ENCODE peak calls at places on chromosomes 13 and 19, in four cellular contexts. One of them, this sample, is unnamed.

GRCh38 chr19:2186071-2186846 is 22.5 kb downstream of the DOT1L start:
- DNase-seq in heart right ventricle: peak; percentile 85
- DNase-seq in iPS DF 6.9: no peak
- DNase-seq in heart left ventricle: peak; percentile 88
- DNase-seq in this sample: peak; percentile 77

GRCh38 chr19:3759482-3760254 is 1.8 kb downstream of the APBA3 start:
- DNase-seq in heart right ventricle: no peak
- DNase-seq in iPS DF 6.9: no peak
- DNase-seq in heart left ventricle: no peak
- DNase-seq in this sample: no peak

GRCh38 chr19:51034704-51035103 is at the start of gene KLK12:
- DNase-seq in heart right ventricle: no peak
- DNase-seq in iPS DF 6.9: no peak
- DNase-seq in heart left ventricle: no peak
- DNase-seq in this sample: no peak

GRCh38 chr13:94813920-94814500 is 101.7 kb upstream of the SOX21 start:
- DNase-seq in heart right ventricle: no peak
- DNase-seq in iPS DF 6.9: no peak
- DNase-seq in heart left ventricle: no peak
- DNase-seq in this sample: no peak

GRCh38 chr13:44302948-44303575 is 70.6 kb upstream of the SERP2 start:
- DNase-seq in heart right ventricle: no peak
- DNase-seq in iPS DF 6.9: no peak
- DNase-seq in heart left ventricle: no peak
- DNase-seq in this sample: peak; percentile 88

GRCh38 chr19:7926727-7927604 is 1.0 kb upstream of the CTXN1 start:
- DNase-seq in heart right ventricle: no peak
- DNase-seq in iPS DF 6.9: no peak
- DNase-seq in heart left ventricle: no peak
- DNase-seq in this sample: no peak

GRCh38 chr19:8585894-8586750 is 8.9 kb upstream of the MYO1F start:
- DNase-seq in heart right ventricle: peak; percentile 63
- DNase-seq in iPS DF 6.9: no peak
- DNase-seq in heart left ventricle: no peak
- DNase-seq in this sample: peak; percentile 72

GRCh38 chr19:46466536-46467199 is 4.7 kb downstream of the PNMA8A start:
- DNase-seq in heart right ventricle: peak; percentile 33
- DNase-seq in iPS DF 6.9: no peak
- DNase-seq in heart left ventricle: no peak
- DNase-seq in this sample: no peak

GRCh38 chr19:45764487-45764886 is 4.6 kb downstream of the SIX5 start:
- DNase-seq in heart right ventricle: no peak
- DNase-seq in iPS DF 6.9: no peak
- DNase-seq in heart left ventricle: no peak
- DNase-seq in this sample: no peak

GRCh38 chr19:5050016-5050656 is 81.2 kb downstream of the KDM4B start:
- DNase-seq in heart right ventricle: no peak
- DNase-seq in iPS DF 6.9: no peak
- DNase-seq in heart left ventricle: no peak
- DNase-seq in this sample: peak; percentile 25

GRCh38 chr19:53849237-53849676 is 18.4 kb upstream of the MYADM start:
- DNase-seq in heart right ventricle: no peak
- DNase-seq in iPS DF 6.9: no peak
- DNase-seq in heart left ventricle: peak; percentile 41
- DNase-seq in this sample: no peak

GRCh38 chr13:98801626-98802418 is 49.4 kb upstream of the SLC15A1 start:
- DNase-seq in heart right ventricle: no peak
- DNase-seq in iPS DF 6.9: no peak
- DNase-seq in heart left ventricle: peak; percentile 9
- DNase-seq in this sample: no peak

GRCh38 chr19:53824134-53824611 is at the start of gene NLRP12:
- DNase-seq in heart right ventricle: no peak
- DNase-seq in iPS DF 6.9: no peak
- DNase-seq in heart left ventricle: peak; percentile 36
- DNase-seq in this sample: peak; percentile 17

GRCh38 chr19:33303791-33304759 is 1.7 kb upstream of the CEBPA start:
- DNase-seq in heart right ventricle: no peak
- DNase-seq in iPS DF 6.9: no peak
- DNase-seq in heart left ventricle: peak; percentile 24
- DNase-seq in this sample: peak; percentile 14
- H3K4me3 ChIP-seq in heart right ventricle: peak overlapping the region; percentile 77
- H3K4me3 ChIP-seq in iPS DF 6.9: peak overlapping the region; percentile 59
- H3K4me3 ChIP-seq in heart left ventricle: peak overlapping the region; percentile 69
- H3K4me3 ChIP-seq in this sample: peak overlapping the region; percentile 46

GRCh38 chr13:112376050-112376681 is at the start of gene SPACA7:
- DNase-seq in heart right ventricle: no peak
- DNase-seq in iPS DF 6.9: no peak
- DNase-seq in heart left ventricle: no peak
- DNase-seq in this sample: no peak

GRCh38 chr13:112366907-112367646 is 9.1 kb upstream of the SPACA7 start:
- DNase-seq in heart right ventricle: no peak
- DNase-seq in iPS DF 6.9: no peak
- DNase-seq in heart left ventricle: no peak
- DNase-seq in this sample: no peak

GRCh38 chr13:112374271-112374670 is 1.9 kb upstream of the SPACA7 start:
- DNase-seq in heart right ventricle: no peak
- DNase-seq in iPS DF 6.9: no peak
- DNase-seq in heart left ventricle: no peak
- DNase-seq in this sample: no peak

GRCh38 chr13:112368883-112369282 is 7.3 kb upstream of the SPACA7 start:
- DNase-seq in heart right ventricle: no peak
- DNase-seq in iPS DF 6.9: no peak
- DNase-seq in heart left ventricle: no peak
- DNase-seq in this sample: no peak

DNA sequence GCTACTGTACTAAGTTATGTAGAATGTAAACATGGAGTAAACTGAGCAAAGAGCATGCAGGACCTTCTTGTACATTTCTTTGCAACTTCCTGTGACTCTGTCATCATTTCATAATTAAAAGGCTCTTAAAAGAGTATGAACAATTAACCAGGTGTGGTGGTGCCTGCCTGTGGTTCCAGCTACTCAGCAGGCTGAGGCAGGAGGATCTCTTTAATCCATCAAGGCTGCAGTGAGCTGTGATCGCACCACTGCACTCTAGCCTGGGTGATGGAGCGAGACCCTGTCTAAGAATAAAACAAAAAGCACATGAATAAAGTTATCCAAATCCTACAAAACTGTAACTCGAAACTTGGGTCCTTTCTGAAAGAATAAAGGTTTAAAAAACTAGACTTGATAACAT is 5.8 kb upstream of the SPACA7 start:
- DNase-seq in heart right ventricle: no peak
- DNase-seq in iPS DF 6.9: no peak
- DNase-seq in heart left ventricle: no peak
- DNase-seq in this sample: no peak
- H3K27ac ChIP-seq in heart right ventricle: no peak overlapping the region
- H3K27ac ChIP-seq in iPS DF 6.9: no peak overlapping the region
- H3K27ac ChIP-seq in heart left ventricle: no peak overlapping the region
- H3K27ac ChIP-seq in this sample: no peak overlapping the region

GRCh38 chr13:23427342-23428182 is 5.9 kb downstream of the SACS start:
- DNase-seq in heart right ventricle: no peak
- DNase-seq in iPS DF 6.9: no peak
- DNase-seq in heart left ventricle: no peak
- DNase-seq in this sample: peak; percentile 85

GRCh38 chr13:23433171-23434153 is at the start of gene SACS:
- DNase-seq in heart right ventricle: no peak
- DNase-seq in iPS DF 6.9: peak; percentile 64
- DNase-seq in heart left ventricle: no peak
- DNase-seq in this sample: peak; percentile 76

GRCh38 chr13:23432589-23432988 is 913 bp downstream of the SACS start:
- DNase-seq in heart right ventricle: no peak
- DNase-seq in iPS DF 6.9: no peak
- DNase-seq in heart left ventricle: no peak
- DNase-seq in this sample: no peak

GRCh38 chr13:23428183-23428528 is 5.3 kb downstream of the SACS start:
- DNase-seq in heart right ventricle: no peak
- DNase-seq in iPS DF 6.9: no peak
- DNase-seq in heart left ventricle: no peak
- DNase-seq in this sample: no peak

DNA sequence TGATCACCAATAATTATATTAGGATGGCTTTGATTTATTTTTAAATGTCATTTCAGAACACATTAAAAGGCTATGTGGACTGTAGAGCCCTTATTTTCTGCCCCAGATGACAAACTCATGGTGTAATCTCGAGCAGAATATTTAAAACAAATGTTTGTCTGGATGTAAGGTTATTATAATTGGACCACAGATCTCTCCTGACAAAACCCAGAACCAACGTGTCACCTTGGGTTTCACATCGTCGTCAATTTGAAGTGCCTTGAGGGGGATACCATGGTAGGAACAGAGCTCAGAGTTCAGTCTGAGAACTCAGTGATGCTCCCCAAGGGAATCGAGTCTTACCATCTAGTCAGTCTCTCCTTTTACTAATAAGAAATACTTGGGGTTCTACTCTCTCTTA is 2.8 kb downstream of the SACS start:
- DNase-seq in heart right ventricle: no peak
- DNase-seq in iPS DF 6.9: no peak
- DNase-seq in heart left ventricle: no peak
- DNase-seq in this sample: no peak
- H3K4me3 ChIP-seq in heart right ventricle: no peak overlapping the region
- H3K4me3 ChIP-seq in iPS DF 6.9: no peak overlapping the region
- H3K4me3 ChIP-seq in heart left ventricle: no peak overlapping the region
- H3K4me3 ChIP-seq in this sample: no peak overlapping the region

GRCh38 chr19:18373407-18373891 is 12.5 kb upstream of the GDF15 start:
- DNase-seq in heart right ventricle: no peak
- DNase-seq in iPS DF 6.9: no peak
- DNase-seq in heart left ventricle: no peak
- DNase-seq in this sample: no peak

GRCh38 chr19:18373892-18374629 is 11.9 kb upstream of the GDF15 start:
- DNase-seq in heart right ventricle: peak; percentile 85
- DNase-seq in iPS DF 6.9: peak; percentile 93
- DNase-seq in heart left ventricle: peak; percentile 93
- DNase-seq in this sample: peak; percentile 85

GRCh38 chr19:18380843-18381242 is 5.1 kb upstream of the GDF15 start:
- DNase-seq in heart right ventricle: no peak
- DNase-seq in iPS DF 6.9: no peak
- DNase-seq in heart left ventricle: no peak
- DNase-seq in this sample: no peak

GRCh38 chr19:18379803-18380747 is 5.9 kb upstream of the GDF15 start:
- DNase-seq in heart right ventricle: peak; percentile 76
- DNase-seq in iPS DF 6.9: no peak
- DNase-seq in heart left ventricle: peak; percentile 87
- DNase-seq in this sample: peak; percentile 77

DNA sequence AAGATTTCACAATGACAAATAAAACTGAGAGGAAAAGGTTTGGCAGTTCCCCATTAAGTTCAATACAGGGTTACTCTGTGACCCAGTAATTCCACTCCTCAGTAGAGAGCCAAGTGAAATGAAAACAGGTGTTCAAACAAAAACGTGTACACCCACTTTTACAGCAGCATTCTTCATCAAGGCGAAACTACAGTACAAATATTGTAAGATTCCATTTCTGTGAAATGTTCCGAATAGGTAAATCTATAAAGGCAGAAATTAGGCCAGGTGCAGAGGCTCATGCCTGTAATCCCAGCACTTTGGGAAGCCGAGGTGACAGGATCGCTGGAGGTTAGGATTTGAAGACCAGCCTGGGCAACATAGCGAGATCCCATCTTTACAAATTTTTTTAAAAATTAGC is 8.9 kb upstream of the GDF15 start:
- DNase-seq in heart right ventricle: no peak
- DNase-seq in iPS DF 6.9: no peak
- DNase-seq in heart left ventricle: no peak
- DNase-seq in this sample: no peak
- H3K27ac ChIP-seq in heart right ventricle: no peak overlapping the region
- H3K27ac ChIP-seq in iPS DF 6.9: no peak overlapping the region
- H3K27ac ChIP-seq in heart left ventricle: no peak overlapping the region
- H3K27ac ChIP-seq in this sample: peak overlapping the region; percentile 9

GRCh38 chr19:36246006-36246391 is 31.1 kb downstream of the ZNF146 start:
- DNase-seq in heart right ventricle: no peak
- DNase-seq in iPS DF 6.9: no peak
- DNase-seq in heart left ventricle: no peak
- DNase-seq in this sample: peak; percentile 22

GRCh38 chr19:36244066-36244465 is 29.2 kb downstream of the ZNF146 start:
- DNase-seq in heart right ventricle: no peak
- DNase-seq in iPS DF 6.9: no peak
- DNase-seq in heart left ventricle: no peak
- DNase-seq in this sample: no peak

DNA sequence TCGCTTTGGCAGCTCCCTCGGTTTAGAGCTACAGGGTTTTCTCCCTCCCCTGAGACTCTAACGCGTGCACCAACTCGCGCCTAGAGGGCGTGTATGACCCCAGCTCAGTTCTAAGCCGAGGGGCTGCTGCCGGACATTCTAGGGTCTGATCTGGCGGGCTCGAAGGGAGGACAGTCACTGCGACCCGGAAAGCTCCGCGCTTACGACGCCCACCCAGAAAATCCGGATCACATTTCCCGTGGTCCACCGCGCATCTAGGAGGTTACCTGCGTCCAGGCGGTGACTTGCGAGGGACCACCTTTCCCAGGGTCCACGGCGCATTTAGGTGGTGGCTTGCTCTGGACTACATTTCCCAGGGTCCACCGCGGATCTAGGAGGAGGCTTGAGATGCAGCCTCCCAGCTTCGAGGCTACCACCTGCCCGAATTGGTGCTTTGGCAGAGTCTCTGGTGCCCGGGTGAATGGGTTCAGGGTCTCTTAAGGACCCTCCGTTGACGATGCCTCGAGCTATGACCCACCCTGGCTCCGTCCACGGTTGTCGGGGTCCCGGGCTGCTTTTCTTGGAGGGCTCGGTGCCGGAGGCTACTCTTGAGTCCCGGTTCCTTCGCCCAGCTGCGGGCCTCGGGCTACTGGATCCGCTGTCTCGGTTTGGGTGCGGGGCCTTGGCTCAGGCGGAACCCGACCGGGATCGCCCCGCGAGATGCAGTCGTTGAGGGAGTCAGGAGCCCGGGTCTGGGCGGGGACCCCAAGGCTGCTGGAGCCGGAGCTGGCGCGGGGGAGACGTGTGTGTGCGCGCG is 30.5 kb downstream of the ZNF146 start:
- DNase-seq in heart right ventricle: no peak
- DNase-seq in iPS DF 6.9: peak; percentile 82
- DNase-seq in heart left ventricle: no peak
- DNase-seq in this sample: no peak
- H3K4me3 ChIP-seq in heart right ventricle: peak overlapping the region; percentile 36
- H3K4me3 ChIP-seq in iPS DF 6.9: peak overlapping the region; percentile 43
- H3K4me3 ChIP-seq in heart left ventricle: peak overlapping the region; percentile 65
- H3K4me3 ChIP-seq in this sample: no peak overlapping the region

This sample was measured in cardiac muscle cell.